ENCODE peak calls at places on chromosomes 16 and 17, in nine cellular contexts. K, N, Y, C, I, H, M, U and Z are unnamed samples.

GRCh38 chr16:28538733-28539596 is at the start of gene NUPR1:
- DNase-seq in H (no peak), N (no peak), M (no peak), K (peak), C (peak), U (peak), I (no peak), Y (no peak), Z (no peak)

GRCh38 chr17:10631048-10631700 is 25.9 kb downstream of the MYH3 start:
- DNase-seq in K (peak), N (peak), I (peak), U (no peak), M (no peak), H (no peak), Y (no peak), C (no peak), Z (no peak)

GRCh38 chr16:84144301-84144858 is 597 bp downstream of the HSDL1 start:
- DNase-seq in N (peak), Y (peak), M (peak), H (peak), C (no peak), U (no peak), I (peak), K (peak), Z (peak)

GRCh38 chr16:81752225-81752875 is 26.7 kb upstream of the PLCG2 start:
- DNase-seq in I (no peak), K (peak), N (no peak), H (no peak), Y (no peak), U (no peak), C (no peak), M (no peak), Z (peak)

GRCh38 chr17:44356241-44356640 is 7.4 kb downstream of the FAM171A2 start:
- DNase-seq in I (no peak), K (peak), U (no peak), Y (no peak), N (no peak), C (no peak), M (no peak), H (no peak), Z (no peak)

GRCh38 chr17:55577687-55578086 is 66.4 kb upstream of the SMIM36 start:
- DNase-seq in M (no peak), U (no peak), I (peak), K (no peak), C (no peak), H (no peak), Y (no peak), N (peak), Z (no peak)

GRCh38 chr17:76304226-76305134 is 3.6 kb downstream of the QRICH2 start:
- DNase-seq in K (no peak), U (no peak), Y (no peak), M (no peak), H (no peak), I (no peak), N (no peak), C (no peak), Z (no peak)

GRCh38 chr17:2068589-2069051 is 13.7 kb downstream of the HIC1 start:
- DNase-seq in M (no peak), H (no peak), U (no peak), I (peak), C (no peak), N (no peak), Y (no peak), K (no peak), Z (no peak)

GRCh38 chr17:31480904-31481782 is 89.7 kb downstream of the RAB11FIP4 start:
- DNase-seq in I (no peak), Y (no peak), H (no peak), K (no peak), N (no peak), U (no peak), M (peak), C (no peak), Z (no peak)

GRCh38 chr16:8928467-8928957 is 35.2 kb downstream of the USP7 start:
- DNase-seq in H (no peak), U (no peak), I (peak), M (no peak), C (no peak), Y (no peak), N (no peak), K (no peak), Z (no peak)

GRCh38 chr17:65573283-65573603 is 11.8 kb upstream of the AXIN2 start:
- DNase-seq in K (no peak), U (no peak), M (no peak), C (no peak), N (no peak), Y (no peak), I (no peak), H (no peak), Z (no peak)

GRCh38 chr17:35175638-35176415 is 18.4 kb downstream of the SLC35G3 start:
- DNase-seq in Y (no peak), M (no peak), U (no peak), H (no peak), C (no peak), K (no peak), I (no peak), N (no peak), Z (no peak)

GRCh38 chr17:57902117-57902799 is 52.4 kb upstream of the MRPS23 start:
- DNase-seq in M (no peak), Y (no peak), I (no peak), U (peak), K (no peak), C (no peak), H (no peak), N (no peak), Z (peak)

GRCh38 chr17:45388604-45389325 is 43.9 kb downstream of the ARHGAP27 start:
- DNase-seq in H (no peak), C (no peak), N (no peak), I (no peak), K (no peak), U (no peak), Y (no peak), M (no peak), Z (no peak)

GRCh38 chr17:39617446-39618251 is 9.1 kb upstream of the PPP1R1B start:
- DNase-seq in N (peak), K (peak), Y (peak), C (peak), I (peak), H (no peak), M (peak), U (peak), Z (peak)

GRCh38 chr17:19750835-19751234 is 2.7 kb upstream of the ALDH3A1 start:
- DNase-seq in U (no peak), M (peak), N (no peak), Y (no peak), I (no peak), K (no peak), C (no peak), H (no peak), Z (no peak)

GRCh38 chr17:8005951-8006730 is 3.7 kb downstream of the GUCY2D start:
- DNase-seq in N (no peak), U (no peak), M (no peak), H (no peak), C (no peak), K (no peak), Y (no peak), I (no peak), Z (no peak)

GRCh38 chr16:50688083-50688482 is 5.3 kb upstream of the NOD2 start:
- DNase-seq in H (no peak), N (no peak), K (peak), Y (no peak), M (no peak), C (no peak), I (no peak), U (no peak), Z (no peak)

GRCh38 chr16:48609453-48610023 is 442 bp downstream of the N4BP1 start:
- DNase-seq in K (no peak), I (peak), M (peak), Y (no peak), H (no peak), C (peak), U (no peak), N (no peak), Z (no peak)

GRCh38 chr16:3058173-3059030 is 7.0 kb upstream of the IL32 start:
- DNase-seq in U (no peak), N (peak), I (peak), M (peak), Y (no peak), K (peak), C (no peak), H (no peak), Z (peak)

GRCh38 chr17:45289316-45290268 is 27.2 kb downstream of the MAP3K14 start:
- DNase-seq in I (no peak), K (peak), M (peak), U (no peak), Y (no peak), C (no peak), H (no peak), N (no peak), Z (no peak)

GRCh38 chr17:44314869-44315661 is 6.7 kb downstream of the RUNDC3A start:
- DNase-seq in Y (no peak), I (peak), U (no peak), M (peak), N (peak), K (peak), H (no peak), C (no peak), Z (peak)

GRCh38 chr17:73304438-73304837 is 7.4 kb downstream of the CDC42EP4 start:
- DNase-seq in I (no peak), U (no peak), Y (no peak), H (no peak), N (no peak), M (no peak), C (no peak), K (no peak), Z (no peak)

GRCh38 chr17:50102164-50102991 is 7.2 kb downstream of the PDK2 start:
- DNase-seq in C (no peak), N (no peak), M (no peak), Y (no peak), I (no peak), H (no peak), K (no peak), U (no peak), Z (no peak)

GRCh38 chr16:47110939-47111338 is 32.8 kb downstream of the NETO2 start:
- DNase-seq in U (no peak), H (no peak), N (no peak), Y (no peak), M (no peak), I (no peak), C (no peak), K (no peak), Z (no peak)

GRCh38 chr16:17777461-17777863 is 306.7 kb upstream of the XYLT1 start:
- DNase-seq in H (no peak), Y (no peak), N (no peak), K (peak), I (no peak), C (peak), M (no peak), U (no peak), Z (no peak)

GRCh38 chr16:12896562-12896961 is 4.8 kb upstream of the SHISA9 start:
- DNase-seq in I (peak), U (no peak), M (no peak), Y (no peak), C (no peak), H (no peak), K (peak), N (no peak), Z (no peak)

GRCh38 chr17:49471769-49472168 is 23.3 kb upstream of the NGFR start:
- DNase-seq in U (no peak), M (no peak), I (no peak), Y (no peak), N (no peak), C (no peak), H (no peak), K (no peak), Z (no peak)

GRCh38 chr17:6506679-6507231 is 49.6 kb downstream of the PITPNM3 start:
- DNase-seq in N (no peak), M (no peak), U (no peak), Y (no peak), I (no peak), C (no peak), K (peak), H (no peak), Z (no peak)

GRCh38 chr16:82990155-82990554 is 363.4 kb downstream of the CDH13 start:
- DNase-seq in K (no peak), U (no peak), C (no peak), I (no peak), H (no peak), N (no peak), Y (no peak), M (no peak), Z (no peak)

GRCh38 chr16:57361384-57361783 is 2.8 kb downstream of the CCL22 start:
- DNase-seq in M (no peak), H (no peak), N (no peak), I (no peak), U (no peak), K (no peak), C (no peak), Y (no peak), Z (no peak)

GRCh38 chr17:17750881-17751280 is 69.6 kb downstream of the RAI1 start:
- DNase-seq in H (peak), Y (no peak), M (peak), K (no peak), I (peak), N (no peak), C (no peak), U (no peak), Z (peak)

GRCh38 chr16:72561-73537 is at the start of gene RHBDF1:
- DNase-seq in K (peak), N (no peak), M (no peak), Y (no peak), C (no peak), I (peak), H (no peak), U (no peak), Z (no peak)

GRCh38 chr17:72924181-72924580 is 168.3 kb downstream of the SLC39A11 start:
- DNase-seq in N (no peak), M (no peak), I (no peak), H (no peak), U (no peak), C (no peak), K (no peak), Y (no peak), Z (no peak)

GRCh38 chr17:740240-741055 is 8.1 kb downstream of the TLCD3A start:
- DNase-seq in H (peak), C (no peak), Y (no peak), K (no peak), N (peak), I (peak), U (no peak), M (no peak), Z (peak)

GRCh38 chr17:37661372-37662014 is 18.2 kb upstream of the DDX52 start:
- DNase-seq in K (no peak), N (no peak), C (no peak), H (no peak), U (no peak), M (no peak), Y (no peak), I (no peak), Z (no peak)

GRCh38 chr16:68033101-68033500 is 10.0 kb downstream of the DUS2 start:
- DNase-seq in U (no peak), N (no peak), M (no peak), K (no peak), H (no peak), C (no peak), Y (no peak), I (no peak), Z (no peak)

GRCh38 chr16:11797957-11798299 is 870 bp upstream of the ZC3H7A start:
- DNase-seq in H (no peak), Y (no peak), I (peak), M (no peak), U (no peak), C (no peak), N (no peak), K (no peak), Z (no peak)